ENCODE peak calls at places on chromosomes 7 and 10, in nine cellular contexts. K is activated T-cell treated with anti-CD3 and anti-CD28 coated beads for 1 hour; J is DMS153; D is left ventricle myocardium inferior; M is GM13977; W is CD4-positive, alpha-beta T cell; Z is ELR; O is esophagus muscularis mucosa; C is MM.1S. L is an unnamed sample.

GRCh38 chr7:103735377-103735776 is 254.1 kb downstream of the RELN start:
- DNase-seq in Z (peak; percentile 91), J (peak; percentile 28), O (no peak), C (no peak), D (no peak), K (no peak), W (no peak), M (no peak), L (no peak)

GRCh38 chr7:33157781-33158180 is 28.4 kb downstream of the BBS9 start:
- DNase-seq in Z (no peak), M (no peak), D (no peak), C (no peak), K (no peak), W (no peak), O (no peak), J (no peak), L (no peak)

GRCh38 chr7:122887198-122887597 is 938 bp upstream of the CADPS2 start:
- DNase-seq in Z (peak; percentile 51), C (peak; percentile 91), J (peak; percentile 52), K (no peak), D (peak; percentile 68), M (peak; percentile 35), O (no peak), W (no peak), L (peak; percentile 72)

GRCh38 chr7:98329100-98329871 is 47.8 kb downstream of the BRI3 start:
- DNase-seq in O (no peak), W (no peak), M (no peak), Z (no peak), D (peak; percentile 36), C (no peak), K (no peak), J (no peak), L (no peak)

GRCh38 chr10:82813856-82814255 is 938.9 kb downstream of the NRG3 start:
- DNase-seq in J (peak; percentile 8), M (no peak), W (no peak), O (no peak), Z (peak; percentile 68), D (no peak), C (no peak), K (no peak), L (no peak)

GRCh38 chr7:35003679-35004278 is 33.5 kb downstream of the DPY19L1 start:
- DNase-seq in M (no peak), Z (peak; percentile 90), J (peak; percentile 97), D (no peak), W (no peak), C (no peak), K (no peak), O (no peak), L (peak; percentile 12)

GRCh38 chr10:28975891-28976471 is 298.7 kb downstream of the BAMBI start:
- DNase-seq in K (no peak), O (peak; percentile 66), J (peak; percentile 72), Z (no peak), D (no peak), C (no peak), M (no peak), W (no peak), L (peak; percentile 80)

GRCh38 chr10:110850099-110850498 is 21.6 kb upstream of the PDCD4 start:
- DNase-seq in Z (no peak), M (no peak), K (no peak), J (no peak), W (no peak), D (no peak), C (no peak), O (no peak), L (no peak)

GRCh38 chr7:30445770-30446169 is 32.8 kb downstream of the NOD1 start:
- DNase-seq in J (peak; percentile 23), W (peak; percentile 65), M (peak; percentile 87), K (peak; percentile 55), O (no peak), Z (no peak), D (peak; percentile 76), C (peak; percentile 94), L (no peak)

GRCh38 chr7:80154656-80155325 is 20.2 kb downstream of the GNAI1 start:
- DNase-seq in D (no peak), M (no peak), J (no peak), O (no peak), C (no peak), Z (no peak), W (no peak), K (no peak), L (no peak)

GRCh38 chr7:17336168-17336567 is 37.7 kb downstream of the AHR start:
- DNase-seq in O (no peak), J (no peak), K (no peak), D (no peak), W (no peak), C (no peak), M (no peak), Z (no peak), L (no peak)

GRCh38 chr10:98295907-98296306 is 27.9 kb upstream of the LOXL4 start:
- DNase-seq in D (no peak), J (no peak), O (no peak), C (no peak), M (no peak), Z (no peak), W (no peak), K (no peak), L (no peak)

GRCh38 chr7:150857276-150858055 is 5.1 kb downstream of the AOC1 start:
- DNase-seq in W (no peak), Z (no peak), O (peak; percentile 68), M (no peak), C (no peak), J (no peak), K (no peak), D (no peak), L (no peak)

GRCh38 chr10:35300063-35300699 is 36.1 kb upstream of the CCNY start:
- DNase-seq in O (no peak), M (peak; percentile 37), C (no peak), Z (peak; percentile 92), K (no peak), W (no peak), D (peak; percentile 23), J (no peak), L (no peak)

GRCh38 chr7:32257632-32258031 is 187.4 kb upstream of the PDE1C start:
- DNase-seq in Z (no peak), J (no peak), K (no peak), W (no peak), C (no peak), M (no peak), O (no peak), D (no peak), L (peak; percentile 42)

GRCh38 chr7:140415361-140415760 is 11.5 kb downstream of the RAB19 start:
- DNase-seq in M (no peak), O (no peak), K (no peak), D (no peak), W (no peak), Z (no peak), J (no peak), C (no peak), L (no peak)

GRCh38 chr7:138753611-138754010 is 44.2 kb upstream of the TMEM213 start:
- DNase-seq in J (no peak), D (no peak), Z (no peak), K (no peak), C (peak; percentile 74), O (no peak), W (no peak), M (no peak), L (no peak)

GRCh38 chr7:82105463-82105862 is 335.6 kb upstream of the HGF start:
- DNase-seq in Z (peak; percentile 93), K (no peak), C (no peak), W (no peak), M (no peak), D (no peak), O (no peak), J (no peak), L (no peak)

GRCh38 chr10:126027707-126028106 is 131.3 kb downstream of the FANK1 start:
- DNase-seq in J (no peak), C (no peak), O (no peak), W (no peak), D (no peak), Z (no peak), M (no peak), K (no peak), L (no peak)

GRCh38 chr7:47741984-47742383 is 160.1 kb upstream of the TNS3 start:
- DNase-seq in M (no peak), K (no peak), O (no peak), J (no peak), Z (no peak), W (no peak), C (no peak), D (no peak), L (no peak)

GRCh38 chr10:132120200-132120599 is 54.5 kb downstream of the JAKMIP3 start:
- DNase-seq in K (no peak), D (peak; percentile 7), W (no peak), C (no peak), Z (no peak), M (no peak), O (no peak), J (no peak), L (no peak)

GRCh38 chr7:20083781-20084180 is 133.4 kb downstream of the MACC1 start:
- DNase-seq in Z (peak; percentile 82), K (no peak), W (no peak), J (no peak), O (no peak), D (no peak), C (no peak), M (no peak), L (no peak)

GRCh38 chr7:139431010-139431409 is 52.5 kb downstream of the KLRG2 start:
- DNase-seq in M (no peak), W (no peak), O (no peak), J (peak; percentile 26), D (no peak), K (no peak), C (no peak), Z (no peak), L (no peak)